ENCODE peak calls at places on chromosomes 4 and X, in seven cellular contexts. J is IMR-90, F is mesenchymal stem cell, S is neuronal stem cell, E is H1, B is H9, O is trophoblast cell. K is an unnamed sample.
A peak's percentile ranks its signal among the peaks of the same experiment; 100 is the strongest.

GRCh38 chr4:43567644-43568043 is 675.1 kb downstream of the GRXCR1 start:
- DNase-seq in J (no peak), F (no peak), S (no peak), E (no peak), B (no peak), O (no peak), K (no peak)

GRCh38 chr4:80840396-80840795 is 190.1 kb upstream of the BMP3 start:
- DNase-seq in J (no peak), F (no peak), S (no peak), E (no peak), B (no peak), O (no peak), K (no peak)

GRCh38 chr4:121155893-121156292 is 8.2 kb downstream of the TNIP3 start:
- DNase-seq in J (peak; percentile 94), F (peak; percentile 85), S (no peak), E (no peak), B (no peak), O (peak; percentile 28), K (peak; percentile 79)

GRCh38 chr4:68271851-68272756 is 26.6 kb upstream of the TMPRSS11B start:
- DNase-seq in J (peak; percentile 73), F (peak; percentile 76), S (peak; percentile 49), E (no peak), B (peak; percentile 32), O (peak; percentile 72), K (peak; percentile 87)

GRCh38 chr4:76951333-76952033 is 1.9 kb downstream of the SEPTIN11 start:
- DNase-seq in J (no peak), F (no peak), S (no peak), E (no peak), B (no peak), O (no peak), K (no peak)

GRCh38 chrX:34656467-34656841 is 631 bp downstream of the TMEM47 start:
- DNase-seq in J (no peak), F (peak; percentile 9), S (no peak), E (no peak), B (peak; percentile 36), O (no peak), K (peak; percentile 6)

GRCh38 chr4:43369036-43369594 is 476.6 kb downstream of the GRXCR1 start:
- DNase-seq in J (no peak), F (no peak), S (no peak), E (no peak), B (no peak), O (no peak), K (no peak)

GRCh38 chr4:141730805-141731204 is 94.4 kb downstream of the IL15 start:
- DNase-seq in J (peak; percentile 30), F (no peak), S (no peak), E (no peak), B (no peak), O (no peak), K (no peak)

GRCh38 chr4:26485684-26486083 is 4.6 kb downstream of the CCKAR start:
- DNase-seq in J (no peak), F (no peak), S (no peak), E (no peak), B (no peak), O (no peak), K (peak; percentile 55)

GRCh38 chr4:38837849-38838248 is 18.8 kb downstream of the TLR6 start:
- DNase-seq in J (peak; percentile 59), F (peak; percentile 39), S (no peak), E (no peak), B (no peak), O (no peak), K (no peak)

GRCh38 chrX:49043220-49043986 is at the start of gene TFE3:
- DNase-seq in J (peak; percentile 98), F (peak; percentile 98), S (peak; percentile 97), E (peak; percentile 96), B (peak; percentile 98), O (peak; percentile 98), K (peak; percentile 99)

GRCh38 chrX:154317391-154318000 is 21.9 kb downstream of the TKTL1 start:
- DNase-seq in J (peak; percentile 8), F (peak; percentile 29), S (no peak), E (no peak), B (peak; percentile 56), O (peak; percentile 46), K (peak; percentile 66)

GRCh38 chr4:146033149-146033548 is 94.5 kb upstream of the ZNF827 start:
- DNase-seq in J (no peak), F (no peak), S (no peak), E (no peak), B (peak; percentile 51), O (peak; percentile 43), K (peak; percentile 56)

GRCh38 chr4:150268444-150268843 is 190.2 kb downstream of the DCLK2 start:
- DNase-seq in J (peak; percentile 25), F (peak; percentile 30), S (no peak), E (no peak), B (no peak), O (peak; percentile 24), K (no peak)

GRCh38 chrX:72346306-72346949 is 40.7 kb upstream of the CITED1 start:
- DNase-seq in J (no peak), F (no peak), S (no peak), E (no peak), B (peak; percentile 53), O (no peak), K (peak; percentile 50)

GRCh38 chrX:72351606-72352338 is 46.1 kb upstream of the CITED1 start:
- DNase-seq in J (no peak), F (no peak), S (no peak), E (no peak), B (no peak), O (no peak), K (no peak)

GRCh38 chrX:72349190-72349589 is 43.5 kb upstream of the CITED1 start:
- DNase-seq in J (no peak), F (no peak), S (no peak), E (no peak), B (no peak), O (no peak), K (peak; percentile 14)

GRCh38 chrX:72347366-72347765 is 41.7 kb upstream of the CITED1 start:
- DNase-seq in J (no peak), F (peak; percentile 3), S (no peak), E (no peak), B (no peak), O (no peak), K (no peak)

GRCh38 chrX:72348247-72348979 is 42.7 kb upstream of the CITED1 start:
- DNase-seq in J (no peak), F (no peak), S (no peak), E (no peak), B (no peak), O (peak; percentile 62), K (no peak)
- H3K4ac ChIP-seq in J (no peak overlapping the region), F (no peak overlapping the region), S (no peak overlapping the region), E (no peak overlapping the region), B (no peak overlapping the region), O (no peak overlapping the region), K (no peak overlapping the region)

DNA sequence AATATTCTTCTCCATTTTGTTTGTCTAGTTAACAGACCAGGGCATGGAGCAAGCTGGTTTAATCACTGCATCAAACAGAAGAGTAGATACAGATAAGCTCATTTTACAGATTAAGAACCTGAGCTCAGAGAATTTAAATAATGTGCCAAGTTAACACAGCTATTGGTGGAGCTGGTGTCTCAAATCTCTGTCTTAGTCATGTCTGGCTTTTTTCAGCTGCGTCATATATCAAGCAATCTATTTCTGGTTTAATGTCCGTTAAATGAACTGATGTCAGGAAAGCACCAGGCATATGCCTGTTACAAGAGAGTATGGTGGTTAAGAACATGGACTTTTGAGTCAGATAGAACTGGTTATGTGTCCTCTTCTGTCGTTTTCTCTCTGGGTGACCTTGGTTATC is 79.8 kb upstream of the ADGRA3 start:
- DNase-seq in J (no peak), F (no peak), S (no peak), E (no peak), B (no peak), O (peak; percentile 46), K (peak; percentile 29)
- H3K4ac ChIP-seq in J (no peak overlapping the region), F (no peak overlapping the region), S (no peak overlapping the region), E (no peak overlapping the region), B (no peak overlapping the region), O (no peak overlapping the region), K (no peak overlapping the region)

DNA sequence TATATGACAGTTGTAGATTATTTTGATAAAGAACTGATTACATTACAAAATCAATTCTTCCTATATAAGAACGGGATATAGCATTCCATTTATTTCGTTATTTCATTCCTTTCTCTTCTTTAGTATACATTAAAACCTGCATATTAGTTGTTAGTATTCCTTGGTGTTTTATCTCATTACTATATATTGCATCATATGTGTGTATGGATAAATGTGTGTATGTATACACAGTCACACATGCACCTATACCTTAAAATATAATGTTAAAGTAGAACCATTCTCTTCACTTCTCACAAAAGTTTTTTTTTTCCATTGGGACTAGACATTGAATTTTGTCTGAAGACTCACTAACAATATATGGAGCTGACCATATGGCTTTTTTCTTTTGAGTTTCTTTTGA is 5.3 kb upstream of the PALLD start:
- DNase-seq in J (no peak), F (no peak), S (no peak), E (no peak), B (no peak), O (no peak), K (no peak)
- H3K4ac ChIP-seq in J (no peak overlapping the region), F (no peak overlapping the region), S (no peak overlapping the region), E (no peak overlapping the region), B (no peak overlapping the region), O (no peak overlapping the region), K (no peak overlapping the region)

GRCh38 chrX:104372547-104372946 is 117.8 kb upstream of the ESX1 start:
- DNase-seq in J (no peak), F (no peak), S (no peak), E (no peak), B (no peak), O (no peak), K (no peak)

GRCh38 chrX:104376937-104377336 is 122.2 kb upstream of the ESX1 start:
- DNase-seq in J (no peak), F (no peak), S (no peak), E (no peak), B (no peak), O (no peak), K (no peak)
- H3K4ac ChIP-seq in J (no peak overlapping the region), F (no peak overlapping the region), S (no peak overlapping the region), E (no peak overlapping the region), B (no peak overlapping the region), O (no peak overlapping the region), K (no peak overlapping the region)

GRCh38 chrX:6313356-6313755 is 84.7 kb upstream of the NLGN4X start:
- DNase-seq in J (no peak), F (no peak), S (no peak), E (no peak), B (no peak), O (peak; percentile 61), K (peak; percentile 59)
- H3K4ac ChIP-seq in J (no peak overlapping the region), F (no peak overlapping the region), S (no peak overlapping the region), E (no peak overlapping the region), B (no peak overlapping the region), O (no peak overlapping the region), K (no peak overlapping the region)